ENCODE peak calls at places on chromosomes 11 and 22, in six cellular contexts. Q is LNCaP clone FGC; Z is lower lobe of right lung; P is CD8-positive, alpha-beta T cell; H is endothelial cell; R is esophagus squamous epithelium. K is an unnamed sample.

GRCh38 chr11:1518301-1518700 is 31.7 kb upstream of the MOB2 start:
- DNase-seq in Q (no peak), Z (peak), P (no peak), H (no peak), R (no peak), K (no peak)

GRCh38 chr11:14148653-14149273 is 186.2 kb downstream of the SPON1 start:
- DNase-seq in Q (peak), Z (no peak), P (no peak), H (no peak), R (no peak), K (no peak)

GRCh38 chr11:1645357-1645821 is 15.8 kb downstream of the KRTAP5-5 start:
- DNase-seq in Q (no peak), Z (no peak), P (no peak), H (no peak), R (no peak), K (no peak)

GRCh38 chr22:30426395-30427353 is 1.1 kb downstream of the MTFP1 start:
- DNase-seq in Q (no peak), Z (peak), P (peak), H (peak), R (no peak), K (peak)

GRCh38 chr11:44310456-44311272 is 725 bp upstream of the ALX4 start:
- DNase-seq in Q (no peak), Z (no peak), P (no peak), H (no peak), R (no peak), K (no peak)

GRCh38 chr11:66238786-66239413 is 29.5 kb upstream of the RAB1B start:
- DNase-seq in Q (no peak), Z (no peak), P (no peak), H (no peak), R (no peak), K (no peak)

GRCh38 chr11:76919887-76920746 is 59.4 kb downstream of the ACER3 start:
- DNase-seq in Q (peak), Z (peak), P (peak), H (peak), R (peak), K (peak)

GRCh38 chr22:36319595-36320497 is 66.9 kb downstream of the APOL1 start:
- DNase-seq in Q (no peak), Z (no peak), P (no peak), H (no peak), R (no peak), K (no peak)

GRCh38 chr11:95375451-95375850 is 144.4 kb upstream of the SESN3 start:
- DNase-seq in Q (no peak), Z (no peak), P (no peak), H (no peak), R (no peak), K (no peak)

GRCh38 chr11:14254533-14255530 is 104.2 kb downstream of the RRAS2 start:
- DNase-seq in Q (no peak), Z (no peak), P (no peak), H (no peak), R (no peak), K (no peak)

GRCh38 chr11:75663808-75664207 is 5.0 kb downstream of the MAP6 start:
- DNase-seq in Q (no peak), Z (no peak), P (no peak), H (no peak), R (no peak), K (no peak)

GRCh38 chr11:126440276-126440675 is 84.8 kb downstream of the ST3GAL4 start:
- DNase-seq in Q (no peak), Z (no peak), P (no peak), H (no peak), R (no peak), K (no peak)

GRCh38 chr22:23403152-23403719 is 176.9 kb downstream of the IGLL1 start:
- DNase-seq in Q (no peak), Z (peak), P (no peak), H (no peak), R (no peak), K (no peak)

GRCh38 chr22:44894782-44895181 is 115.0 kb downstream of the PHF21B start:
- DNase-seq in Q (no peak), Z (no peak), P (no peak), H (no peak), R (no peak), K (no peak)

GRCh38 chr22:42905702-42906183 is 48.7 kb upstream of the ARFGAP3 start:
- DNase-seq in Q (peak), Z (peak), P (no peak), H (no peak), R (no peak), K (no peak)

GRCh38 chr11:35179466-35180135 is 40.6 kb downstream of the CD44 start:
- DNase-seq in Q (no peak), Z (no peak), P (no peak), H (no peak), R (no peak), K (no peak)

GRCh38 chr11:112229746-112230433 is 3.7 kb downstream of the PTS start:
- DNase-seq in Q (no peak), Z (no peak), P (no peak), H (no peak), R (no peak), K (no peak)

GRCh38 chr11:16091862-16092261 is 264.5 kb downstream of the SOX6 start:
- DNase-seq in Q (no peak), Z (no peak), P (no peak), H (no peak), R (no peak), K (no peak)

GRCh38 chr11:127925430-127925829 is 661.9 kb downstream of the ETS1 start:
- DNase-seq in Q (no peak), Z (no peak), P (no peak), H (no peak), R (no peak), K (no peak)

GRCh38 chr11:126736682-126737404 is 263.7 kb downstream of the KIRREL3 start:
- DNase-seq in Q (no peak), Z (no peak), P (no peak), H (no peak), R (no peak), K (no peak)

GRCh38 chr11:67027483-67027930 is 4.6 kb downstream of the SYT12 start:
- DNase-seq in Q (no peak), Z (no peak), P (no peak), H (no peak), R (no peak), K (no peak)

GRCh38 chr22:41344189-41344788 is 37.5 kb upstream of the TEF start:
- DNase-seq in Q (no peak), Z (no peak), P (no peak), H (no peak), R (no peak), K (no peak)

GRCh38 chr22:38345782-38346181 is 28.5 kb upstream of the CSNK1E start:
- DNase-seq in Q (no peak), Z (peak), P (peak), H (no peak), R (no peak), K (no peak)

GRCh38 chr22:38347944-38348750 is 30.9 kb upstream of the CSNK1E start:
- DNase-seq in Q (no peak), Z (no peak), P (no peak), H (no peak), R (no peak), K (no peak)

GRCh38 chr22:38346506-38346905 is 29.3 kb upstream of the CSNK1E start:
- DNase-seq in Q (no peak), Z (no peak), P (no peak), H (no peak), R (no peak), K (no peak)

GRCh38 chr22:38348751-38349496 is 31.7 kb upstream of the CSNK1E start:
- DNase-seq in Q (no peak), Z (no peak), P (no peak), H (no peak), R (no peak), K (no peak)

GRCh38 chr22:38347181-38347943 is 30.1 kb upstream of the CSNK1E start:
- DNase-seq in Q (no peak), Z (no peak), P (no peak), H (no peak), R (no peak), K (no peak)
- TF ChIP-seq CTCF in Q (no peak), Z (no peak), P (no peak), H (no peak), R (no peak), K (no peak)

GRCh38 chr22:24495365-24495675 is 188 bp downstream of the UPB1 start:
- DNase-seq in Q (no peak), Z (no peak), P (no peak), H (no peak), R (no peak), K (no peak)
- TF ChIP-seq CTCF in Q (no peak), Z (no peak), P (no peak), H (no peak), R (no peak), K (no peak)

DNA sequence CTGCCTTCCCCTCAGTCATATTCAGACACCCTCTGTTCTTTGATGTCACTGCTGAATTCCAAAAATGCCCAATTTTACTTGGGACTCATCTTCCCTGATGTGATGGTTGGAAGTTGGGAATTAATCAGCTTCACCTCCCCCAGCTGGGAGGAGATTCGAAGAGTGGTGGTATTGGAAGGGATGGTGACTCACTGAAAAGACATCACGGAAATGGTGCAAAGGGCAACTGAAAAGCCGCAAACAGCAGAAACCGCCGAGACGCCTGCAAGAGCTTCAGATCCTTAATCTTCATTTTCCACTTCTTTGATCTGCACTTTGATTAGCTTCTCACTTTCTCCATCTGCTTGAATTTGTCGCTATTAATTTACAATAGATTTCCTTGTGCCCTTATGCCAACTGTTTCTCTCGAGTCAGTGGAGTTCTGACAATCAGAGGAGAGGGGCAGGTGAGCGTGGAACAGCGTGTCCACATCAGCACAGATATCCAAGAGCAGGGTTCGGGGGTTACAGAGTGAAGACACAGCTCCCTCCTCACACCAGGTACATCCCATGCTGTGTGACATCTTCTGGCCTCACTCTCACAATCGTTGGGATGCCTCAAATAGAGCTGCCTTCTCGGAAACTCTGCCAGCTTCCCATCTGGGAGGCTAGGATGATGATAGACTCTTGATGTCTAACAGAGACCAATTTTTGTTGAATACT is 325.4 kb downstream of the BRD1 start:
- DNase-seq in Q (no peak), Z (no peak), P (no peak), H (no peak), R (no peak), K (no peak)
- TF ChIP-seq CTCF in Q (no peak), Z (no peak), P (no peak), H (no peak), R (no peak), K (no peak)

DNA sequence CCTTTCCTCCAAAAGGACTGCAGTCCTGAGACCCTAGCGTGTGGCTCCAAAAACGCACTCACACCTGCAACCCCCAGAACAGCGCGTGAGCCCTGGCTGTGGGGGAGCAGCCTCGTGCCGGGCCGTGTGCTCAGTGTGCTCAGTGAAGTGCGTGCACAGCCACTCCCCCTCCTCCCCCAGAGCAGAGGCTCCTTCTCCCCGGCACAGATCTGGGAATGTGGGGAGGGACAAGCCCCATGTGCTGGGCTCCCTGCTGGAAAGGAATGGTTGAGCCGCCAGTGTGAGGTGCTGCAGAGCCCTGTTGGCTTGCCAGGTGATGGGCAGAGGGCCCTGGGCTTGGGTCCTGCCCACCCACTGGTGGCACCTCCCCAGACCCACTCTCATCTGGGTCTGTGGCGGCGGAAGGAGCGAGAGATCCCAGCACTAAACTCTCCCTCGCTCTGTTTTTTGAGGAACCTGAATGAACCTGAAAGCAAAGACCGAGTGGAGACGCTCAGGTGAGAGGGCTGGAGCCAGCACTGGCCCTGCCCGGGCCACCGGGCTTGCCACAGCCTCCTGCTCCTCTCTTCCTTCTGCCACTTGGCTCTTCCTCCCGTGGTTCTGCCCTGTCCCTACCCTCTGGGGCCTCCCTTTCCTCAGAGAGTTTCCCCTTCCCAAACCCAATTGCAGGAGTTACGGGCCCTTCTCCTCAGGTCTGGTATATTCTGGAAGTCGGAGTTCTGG is 9.0 kb downstream of the RCOR2 start:
- DNase-seq in Q (no peak), Z (no peak), P (no peak), H (no peak), R (no peak), K (no peak)
- TF ChIP-seq CTCF in Q (no peak), Z (no peak), P (no peak), H (no peak), R (no peak), K (no peak)

DNA sequence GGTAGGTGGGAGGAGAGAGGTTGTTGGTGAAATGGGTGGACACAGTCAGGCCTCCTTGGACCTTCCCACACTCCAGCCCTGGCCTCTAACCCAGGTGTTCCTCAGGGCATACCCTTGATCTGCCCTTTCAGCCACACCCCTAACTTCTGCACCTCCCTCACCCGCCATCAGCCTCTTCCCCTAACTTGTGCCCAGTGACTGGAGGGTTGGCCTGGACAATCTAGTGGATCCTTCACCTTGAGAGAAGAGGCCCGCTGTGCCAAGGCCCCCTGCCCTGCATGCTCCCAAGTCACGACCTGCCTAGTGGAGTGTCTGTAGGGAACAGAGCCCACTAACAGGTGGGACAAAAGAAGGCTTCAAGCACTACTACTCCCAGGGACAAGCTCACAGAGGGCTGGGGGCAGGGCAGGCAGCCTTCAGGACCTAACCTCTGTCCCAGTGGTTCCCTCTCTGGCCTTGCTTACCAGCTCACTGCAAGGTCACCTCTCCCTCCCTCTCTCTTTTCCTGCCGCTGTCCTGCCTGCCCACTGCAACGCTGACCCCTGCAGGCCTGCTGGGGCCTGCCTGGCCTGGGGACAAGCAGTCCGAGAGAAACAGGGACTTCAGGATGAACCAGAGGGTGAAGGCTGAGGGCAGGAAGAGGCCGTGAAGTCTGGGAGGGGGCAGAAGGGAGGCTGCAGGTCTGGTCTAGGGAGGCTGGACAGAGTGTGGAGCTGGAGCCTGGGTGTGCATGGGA is 3.3 kb downstream of the SYT7 start:
- DNase-seq in Q (no peak), Z (no peak), P (no peak), H (peak), R (no peak), K (peak)
- TF ChIP-seq CTCF in Q (peak), Z (no peak), P (no peak), H (no peak), R (no peak), K (peak)

DNA sequence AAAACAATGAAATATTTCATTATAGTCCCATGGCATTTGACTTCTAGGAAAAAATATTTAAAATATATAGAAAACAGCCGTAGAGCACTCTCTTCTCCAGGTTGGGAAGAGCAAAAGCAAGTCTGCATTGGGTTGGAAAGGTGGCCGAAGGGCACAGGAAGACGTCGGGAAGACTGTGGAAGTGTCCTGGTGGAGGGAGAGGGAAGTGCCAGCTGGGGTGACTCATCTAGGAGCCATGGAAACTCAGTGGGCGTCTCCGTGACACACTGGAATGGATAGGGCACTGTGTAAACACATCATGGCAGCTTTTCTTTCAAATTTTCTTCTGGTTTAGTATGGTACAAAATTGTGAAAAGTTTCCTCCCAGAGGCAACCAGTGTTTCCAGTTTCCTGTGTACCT is 12.7 kb downstream of the GTPBP1 start:
- DNase-seq in Q (no peak), Z (peak), P (no peak), H (peak), R (no peak), K (no peak)
- TF ChIP-seq CTCF in Q (peak), Z (peak), P (no peak), H (peak), R (peak), K (peak)

GRCh38 chr22:39532215-39533071 is at the start of gene RPS19BP1:
- DNase-seq in Q (peak), Z (peak), P (peak), H (peak), R (peak), K (peak)
- TF ChIP-seq CTCF in Q (no peak), Z (no peak), P (no peak), H (no peak), R (no peak), K (no peak)

GRCh38 chr11:3040881-3041280 is 16.3 kb downstream of the CARS1 start:
- DNase-seq in Q (no peak), Z (no peak), P (no peak), H (no peak), R (no peak), K (no peak)
- TF ChIP-seq CTCF in Q (no peak), Z (no peak), P (no peak), H (no peak), R (no peak), K (no peak)

DNA sequence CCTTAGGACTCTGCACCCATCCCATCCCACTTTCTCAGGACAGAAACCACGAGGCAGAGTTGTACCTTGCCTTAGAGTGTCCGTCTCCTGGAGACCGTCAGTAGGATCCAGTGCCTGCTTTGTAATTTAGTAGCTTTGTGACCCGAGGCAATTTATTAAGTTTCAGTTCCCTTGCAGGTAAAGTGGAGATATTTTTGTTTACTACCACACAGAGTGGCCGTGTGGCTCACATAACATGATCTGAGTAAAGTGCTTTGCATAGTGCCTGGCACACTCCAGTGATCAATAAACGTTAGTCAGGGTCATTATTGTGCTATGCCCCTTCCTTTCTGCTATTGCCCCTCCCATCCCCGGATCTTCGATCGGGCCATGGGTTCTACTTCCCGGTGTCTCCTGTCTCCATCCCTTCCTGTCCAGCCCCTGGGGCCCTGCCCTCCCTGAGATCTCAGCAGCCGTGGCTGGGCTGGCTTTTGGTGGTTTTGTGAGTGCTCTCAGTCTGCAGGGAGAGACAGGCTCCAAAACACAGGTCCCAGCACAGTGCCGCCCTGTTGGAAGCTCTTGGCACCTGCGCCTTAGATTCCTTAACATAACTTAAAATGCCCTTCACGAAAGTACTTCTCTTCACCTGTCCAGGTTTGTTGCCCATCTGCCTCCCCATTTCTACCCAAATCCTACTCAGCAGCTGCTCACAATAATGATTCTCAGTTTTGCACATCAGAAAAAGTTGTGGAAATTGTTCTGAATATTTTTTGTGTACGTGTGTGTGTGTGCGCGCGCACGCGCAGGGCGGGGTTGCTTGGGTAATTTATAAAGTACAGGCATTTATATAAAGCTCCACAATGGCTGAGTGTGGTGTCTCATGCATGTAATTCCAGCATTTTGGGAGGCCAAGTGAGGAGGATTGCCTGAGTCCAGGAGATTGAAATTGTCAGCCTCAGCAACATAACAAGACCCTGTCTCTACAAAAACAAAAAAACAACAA is 753.7 kb downstream of the NTM start:
- DNase-seq in Q (no peak), Z (no peak), P (no peak), H (no peak), R (no peak), K (no peak)
- TF ChIP-seq CTCF in Q (no peak), Z (no peak), P (no peak), H (peak), R (no peak), K (peak)